ENCODE peak calls at places on chromosome X, in seven cellular contexts. One of them, this sample, is unnamed.

GRCh38 chrX:39821011-39821708 is 276.6 kb downstream of the BCOR start:
- DNase-seq in ACHN: no peak
- DNase-seq in germinal center: no peak
- DNase-seq in H9: peak; percentile 77
- DNase-seq in stimulated activated CD4-positive, alpha-beta T cell treated with anti-CD3 and anti-CD28 coated beads, Interleukin-2, amount 100 ng/mL, for 48 hours: no peak
- DNase-seq in nephron progenitor cell: peak; percentile 60
- DNase-seq in NCI-H2029: no peak
- DNase-seq in this sample: peak; percentile 33

GRCh38 chrX:39605183-39605582 is 492.6 kb downstream of the BCOR start:
- DNase-seq in germinal center: no peak
- DNase-seq in H9: no peak
- DNase-seq in stimulated activated CD4-positive, alpha-beta T cell treated with anti-CD3 and anti-CD28 coated beads, Interleukin-2, amount 100 ng/mL, for 48 hours: no peak
- DNase-seq in nephron progenitor cell: no peak
- DNase-seq in ACHN: no peak
- DNase-seq in NCI-H2029: no peak
- DNase-seq in this sample: no peak

GRCh38 chrX:121013897-121014455 is 28.4 kb upstream of the CT47A1 start:
- DNase-seq in NCI-H2029: no peak
- DNase-seq in nephron progenitor cell: no peak
- DNase-seq in ACHN: no peak
- DNase-seq in stimulated activated CD4-positive, alpha-beta T cell treated with anti-CD3 and anti-CD28 coated beads, Interleukin-2, amount 100 ng/mL, for 48 hours: no peak
- DNase-seq in H9: no peak
- DNase-seq in germinal center: no peak
- DNase-seq in this sample: no peak

GRCh38 chrX:44962944-44963343 is 90.0 kb downstream of the KDM6A start:
- DNase-seq in nephron progenitor cell: no peak
- DNase-seq in germinal center: no peak
- DNase-seq in stimulated activated CD4-positive, alpha-beta T cell treated with anti-CD3 and anti-CD28 coated beads, Interleukin-2, amount 100 ng/mL, for 48 hours: no peak
- DNase-seq in NCI-H2029: no peak
- DNase-seq in ACHN: no peak
- DNase-seq in H9: no peak
- DNase-seq in this sample: no peak

GRCh38 chrX:153519569-153520285 is 2.3 kb downstream of the ATP2B3 start:
- DNase-seq in H9: no peak
- DNase-seq in NCI-H2029: no peak
- DNase-seq in germinal center: no peak
- DNase-seq in nephron progenitor cell: no peak
- DNase-seq in stimulated activated CD4-positive, alpha-beta T cell treated with anti-CD3 and anti-CD28 coated beads, Interleukin-2, amount 100 ng/mL, for 48 hours: no peak
- DNase-seq in ACHN: peak; percentile 33
- DNase-seq in this sample: peak; percentile 47

GRCh38 chrX:150844016-150844415 is 54.5 kb downstream of the CD99L2 start:
- DNase-seq in germinal center: no peak
- DNase-seq in NCI-H2029: no peak
- DNase-seq in nephron progenitor cell: no peak
- DNase-seq in stimulated activated CD4-positive, alpha-beta T cell treated with anti-CD3 and anti-CD28 coated beads, Interleukin-2, amount 100 ng/mL, for 48 hours: no peak
- DNase-seq in H9: no peak
- DNase-seq in ACHN: no peak
- DNase-seq in this sample: no peak

GRCh38 chrX:49986058-49986457 is 63.7 kb downstream of the CLCN5 start:
- DNase-seq in stimulated activated CD4-positive, alpha-beta T cell treated with anti-CD3 and anti-CD28 coated beads, Interleukin-2, amount 100 ng/mL, for 48 hours: no peak
- DNase-seq in H9: no peak
- DNase-seq in NCI-H2029: no peak
- DNase-seq in ACHN: no peak
- DNase-seq in germinal center: no peak
- DNase-seq in nephron progenitor cell: no peak
- DNase-seq in this sample: no peak

GRCh38 chrX:2342281-2342688 is 158.5 kb downstream of the DHRSX start:
- DNase-seq in stimulated activated CD4-positive, alpha-beta T cell treated with anti-CD3 and anti-CD28 coated beads, Interleukin-2, amount 100 ng/mL, for 48 hours: no peak
- DNase-seq in ACHN: no peak
- DNase-seq in germinal center: no peak
- DNase-seq in nephron progenitor cell: no peak
- DNase-seq in H9: no peak
- DNase-seq in NCI-H2029: no peak
- DNase-seq in this sample: no peak

GRCh38 chrX:36856849-36857248 is 151.3 kb upstream of the FAM47C start:
- DNase-seq in ACHN: no peak
- DNase-seq in nephron progenitor cell: no peak
- DNase-seq in germinal center: no peak
- DNase-seq in H9: no peak
- DNase-seq in stimulated activated CD4-positive, alpha-beta T cell treated with anti-CD3 and anti-CD28 coated beads, Interleukin-2, amount 100 ng/mL, for 48 hours: no peak
- DNase-seq in NCI-H2029: no peak
- DNase-seq in this sample: no peak

GRCh38 chrX:117990438-117990837 is 126.2 kb downstream of the KLHL13 start:
- DNase-seq in H9: no peak
- DNase-seq in NCI-H2029: no peak
- DNase-seq in stimulated activated CD4-positive, alpha-beta T cell treated with anti-CD3 and anti-CD28 coated beads, Interleukin-2, amount 100 ng/mL, for 48 hours: no peak
- DNase-seq in germinal center: no peak
- DNase-seq in nephron progenitor cell: no peak
- DNase-seq in ACHN: peak; percentile 29
- DNase-seq in this sample: no peak

GRCh38 chrX:136437774-136438173 is 50.0 kb upstream of the BRS3 start:
- DNase-seq in stimulated activated CD4-positive, alpha-beta T cell treated with anti-CD3 and anti-CD28 coated beads, Interleukin-2, amount 100 ng/mL, for 48 hours: no peak
- DNase-seq in ACHN: no peak
- DNase-seq in NCI-H2029: no peak
- DNase-seq in germinal center: no peak
- DNase-seq in nephron progenitor cell: no peak
- DNase-seq in H9: no peak
- DNase-seq in this sample: no peak

GRCh38 chrX:11908371-11908770 is 150.3 kb downstream of the MSL3 start:
- DNase-seq in ACHN: peak; percentile 33
- DNase-seq in germinal center: peak; percentile 8
- DNase-seq in nephron progenitor cell: no peak
- DNase-seq in H9: no peak
- DNase-seq in stimulated activated CD4-positive, alpha-beta T cell treated with anti-CD3 and anti-CD28 coated beads, Interleukin-2, amount 100 ng/mL, for 48 hours: no peak
- DNase-seq in NCI-H2029: no peak
- DNase-seq in this sample: peak; percentile 8

GRCh38 chrX:23904096-23904495 is 3.6 kb downstream of the APOO start:
- DNase-seq in germinal center: no peak
- DNase-seq in NCI-H2029: no peak
- DNase-seq in ACHN: no peak
- DNase-seq in stimulated activated CD4-positive, alpha-beta T cell treated with anti-CD3 and anti-CD28 coated beads, Interleukin-2, amount 100 ng/mL, for 48 hours: no peak
- DNase-seq in H9: peak; percentile 39
- DNase-seq in nephron progenitor cell: no peak
- DNase-seq in this sample: no peak

GRCh38 chrX:9859711-9860555 is 73.7 kb downstream of the SHROOM2 start:
- DNase-seq in H9: no peak
- DNase-seq in NCI-H2029: no peak
- DNase-seq in stimulated activated CD4-positive, alpha-beta T cell treated with anti-CD3 and anti-CD28 coated beads, Interleukin-2, amount 100 ng/mL, for 48 hours: no peak
- DNase-seq in nephron progenitor cell: no peak
- DNase-seq in ACHN: no peak
- DNase-seq in germinal center: no peak
- DNase-seq in this sample: no peak

GRCh38 chrX:114712466-114712865 is 128.6 kb downstream of the HTR2C start:
- DNase-seq in stimulated activated CD4-positive, alpha-beta T cell treated with anti-CD3 and anti-CD28 coated beads, Interleukin-2, amount 100 ng/mL, for 48 hours: no peak
- DNase-seq in germinal center: no peak
- DNase-seq in H9: no peak
- DNase-seq in NCI-H2029: no peak
- DNase-seq in nephron progenitor cell: no peak
- DNase-seq in ACHN: no peak
- DNase-seq in this sample: no peak

GRCh38 chrX:129239371-129239770 is 283.9 kb downstream of the SMARCA1 start:
- DNase-seq in NCI-H2029: no peak
- DNase-seq in stimulated activated CD4-positive, alpha-beta T cell treated with anti-CD3 and anti-CD28 coated beads, Interleukin-2, amount 100 ng/mL, for 48 hours: no peak
- DNase-seq in ACHN: no peak
- DNase-seq in nephron progenitor cell: no peak
- DNase-seq in germinal center: no peak
- DNase-seq in H9: no peak
- DNase-seq in this sample: peak; percentile 9

GRCh38 chrX:30196322-30196721 is 19.0 kb upstream of the MAGEB2 start:
- DNase-seq in germinal center: peak; percentile 1
- DNase-seq in stimulated activated CD4-positive, alpha-beta T cell treated with anti-CD3 and anti-CD28 coated beads, Interleukin-2, amount 100 ng/mL, for 48 hours: no peak
- DNase-seq in H9: no peak
- DNase-seq in NCI-H2029: no peak
- DNase-seq in ACHN: peak; percentile 5
- DNase-seq in nephron progenitor cell: no peak
- DNase-seq in this sample: peak; percentile 11

GRCh38 chrX:115494133-115494532 is 66.8 kb upstream of the PLS3 start:
- DNase-seq in H9: no peak
- DNase-seq in stimulated activated CD4-positive, alpha-beta T cell treated with anti-CD3 and anti-CD28 coated beads, Interleukin-2, amount 100 ng/mL, for 48 hours: no peak
- DNase-seq in ACHN: no peak
- DNase-seq in nephron progenitor cell: no peak
- DNase-seq in germinal center: no peak
- DNase-seq in NCI-H2029: peak; percentile 57
- DNase-seq in this sample: no peak

GRCh38 chrX:1389181-1389992 is 2.5 kb downstream of the SLC25A6 start:
- DNase-seq in stimulated activated CD4-positive, alpha-beta T cell treated with anti-CD3 and anti-CD28 coated beads, Interleukin-2, amount 100 ng/mL, for 48 hours: no peak
- DNase-seq in germinal center: no peak
- DNase-seq in nephron progenitor cell: no peak
- DNase-seq in ACHN: no peak
- DNase-seq in H9: no peak
- DNase-seq in NCI-H2029: no peak
- DNase-seq in this sample: no peak

GRCh38 chrX:80808160-80808735 is 1.4 kb downstream of the BRWD3 start:
- DNase-seq in ACHN: peak; percentile 70
- DNase-seq in stimulated activated CD4-positive, alpha-beta T cell treated with anti-CD3 and anti-CD28 coated beads, Interleukin-2, amount 100 ng/mL, for 48 hours: peak; percentile 64
- DNase-seq in nephron progenitor cell: peak; percentile 52
- DNase-seq in NCI-H2029: peak; percentile 63
- DNase-seq in germinal center: peak; percentile 84
- DNase-seq in H9: peak; percentile 54
- DNase-seq in this sample: peak; percentile 81

GRCh38 chrX:135512508-135513139 is 7.8 kb upstream of the INTS6L start:
- DNase-seq in ACHN: no peak
- DNase-seq in NCI-H2029: no peak
- DNase-seq in germinal center: no peak
- DNase-seq in nephron progenitor cell: no peak
- DNase-seq in H9: no peak
- DNase-seq in stimulated activated CD4-positive, alpha-beta T cell treated with anti-CD3 and anti-CD28 coated beads, Interleukin-2, amount 100 ng/mL, for 48 hours: no peak
- DNase-seq in this sample: no peak

GRCh38 chrX:69565247-69565815 is 50.6 kb upstream of the EDA start:
- DNase-seq in ACHN: no peak
- DNase-seq in stimulated activated CD4-positive, alpha-beta T cell treated with anti-CD3 and anti-CD28 coated beads, Interleukin-2, amount 100 ng/mL, for 48 hours: no peak
- DNase-seq in germinal center: no peak
- DNase-seq in NCI-H2029: no peak
- DNase-seq in nephron progenitor cell: no peak
- DNase-seq in H9: no peak
- DNase-seq in this sample: no peak

GRCh38 chrX:110277609-110278008 is 40.3 kb downstream of the AMMECR1 start:
- DNase-seq in nephron progenitor cell: no peak
- DNase-seq in germinal center: no peak
- DNase-seq in stimulated activated CD4-positive, alpha-beta T cell treated with anti-CD3 and anti-CD28 coated beads, Interleukin-2, amount 100 ng/mL, for 48 hours: no peak
- DNase-seq in ACHN: no peak
- DNase-seq in NCI-H2029: no peak
- DNase-seq in H9: no peak
- DNase-seq in this sample: no peak

GRCh38 chrX:9148626-9149385 is 114.9 kb upstream of the FAM9B start:
- DNase-seq in germinal center: no peak
- DNase-seq in NCI-H2029: no peak
- DNase-seq in stimulated activated CD4-positive, alpha-beta T cell treated with anti-CD3 and anti-CD28 coated beads, Interleukin-2, amount 100 ng/mL, for 48 hours: no peak
- DNase-seq in nephron progenitor cell: no peak
- DNase-seq in H9: peak; percentile 69
- DNase-seq in ACHN: peak; percentile 74
- DNase-seq in this sample: peak; percentile 42

GRCh38 chrX:129984196-129984962 is 1.9 kb downstream of the BCORL1 start:
- DNase-seq in nephron progenitor cell: peak; percentile 68
- DNase-seq in stimulated activated CD4-positive, alpha-beta T cell treated with anti-CD3 and anti-CD28 coated beads, Interleukin-2, amount 100 ng/mL, for 48 hours: no peak
- DNase-seq in germinal center: peak; percentile 41
- DNase-seq in H9: peak; percentile 34
- DNase-seq in NCI-H2029: no peak
- DNase-seq in ACHN: peak; percentile 28
- DNase-seq in this sample: peak; percentile 23

GRCh38 chrX:3638280-3638873 is 75.1 kb downstream of the PRKX start:
- DNase-seq in ACHN: peak; percentile 29
- DNase-seq in NCI-H2029: no peak
- DNase-seq in nephron progenitor cell: peak; percentile 74
- DNase-seq in H9: no peak
- DNase-seq in stimulated activated CD4-positive, alpha-beta T cell treated with anti-CD3 and anti-CD28 coated beads, Interleukin-2, amount 100 ng/mL, for 48 hours: peak; percentile 44
- DNase-seq in germinal center: peak; percentile 27
- DNase-seq in this sample: peak; percentile 37

GRCh38 chrX:8748855-8749254 is 16.9 kb upstream of the ANOS1 start:
- DNase-seq in stimulated activated CD4-positive, alpha-beta T cell treated with anti-CD3 and anti-CD28 coated beads, Interleukin-2, amount 100 ng/mL, for 48 hours: no peak
- DNase-seq in ACHN: peak; percentile 39
- DNase-seq in germinal center: peak; percentile 6
- DNase-seq in NCI-H2029: no peak
- DNase-seq in nephron progenitor cell: peak; percentile 32
- DNase-seq in H9: no peak
- DNase-seq in this sample: peak; percentile 39

GRCh38 chrX:153766098-153766817 is 2.2 kb downstream of the PLXNB3 start:
- DNase-seq in stimulated activated CD4-positive, alpha-beta T cell treated with anti-CD3 and anti-CD28 coated beads, Interleukin-2, amount 100 ng/mL, for 48 hours: no peak
- DNase-seq in H9: peak; percentile 36
- DNase-seq in germinal center: no peak
- DNase-seq in ACHN: no peak
- DNase-seq in NCI-H2029: no peak
- DNase-seq in nephron progenitor cell: no peak
- DNase-seq in this sample: peak; percentile 30

GRCh38 chrX:39767446-39767845 is 330.3 kb downstream of the BCOR start:
- DNase-seq in germinal center: no peak
- DNase-seq in nephron progenitor cell: no peak
- DNase-seq in H9: no peak
- DNase-seq in ACHN: no peak
- DNase-seq in NCI-H2029: no peak
- DNase-seq in stimulated activated CD4-positive, alpha-beta T cell treated with anti-CD3 and anti-CD28 coated beads, Interleukin-2, amount 100 ng/mL, for 48 hours: no peak
- DNase-seq in this sample: no peak

GRCh38 chrX:154979671-154980070 is 42.9 kb downstream of the F8 start:
- DNase-seq in nephron progenitor cell: no peak
- DNase-seq in germinal center: no peak
- DNase-seq in H9: no peak
- DNase-seq in stimulated activated CD4-positive, alpha-beta T cell treated with anti-CD3 and anti-CD28 coated beads, Interleukin-2, amount 100 ng/mL, for 48 hours: no peak
- DNase-seq in NCI-H2029: no peak
- DNase-seq in ACHN: no peak
- DNase-seq in this sample: no peak

GRCh38 chrX:144040793-144041192 is 156.9 kb downstream of the UBE2NL start:
- DNase-seq in nephron progenitor cell: no peak
- DNase-seq in H9: no peak
- DNase-seq in NCI-H2029: no peak
- DNase-seq in stimulated activated CD4-positive, alpha-beta T cell treated with anti-CD3 and anti-CD28 coated beads, Interleukin-2, amount 100 ng/mL, for 48 hours: no peak
- DNase-seq in germinal center: no peak
- DNase-seq in ACHN: no peak
- DNase-seq in this sample: no peak

GRCh38 chrX:30283456-30284200 is 25.6 kb downstream of the NR0B1 start:
- DNase-seq in NCI-H2029: no peak
- DNase-seq in germinal center: no peak
- DNase-seq in ACHN: peak; percentile 81
- DNase-seq in stimulated activated CD4-positive, alpha-beta T cell treated with anti-CD3 and anti-CD28 coated beads, Interleukin-2, amount 100 ng/mL, for 48 hours: no peak
- DNase-seq in nephron progenitor cell: no peak
- DNase-seq in H9: no peak
- DNase-seq in this sample: peak; percentile 76

GRCh38 chrX:7218321-7219152 is 70.6 kb upstream of the PUDP start:
- DNase-seq in NCI-H2029: no peak
- DNase-seq in nephron progenitor cell: no peak
- DNase-seq in ACHN: no peak
- DNase-seq in H9: no peak
- DNase-seq in germinal center: no peak
- DNase-seq in stimulated activated CD4-positive, alpha-beta T cell treated with anti-CD3 and anti-CD28 coated beads, Interleukin-2, amount 100 ng/mL, for 48 hours: no peak
- DNase-seq in this sample: no peak

GRCh38 chrX:19931146-19931545 is 43.7 kb upstream of the SH3KBP1 start:
- DNase-seq in ACHN: no peak
- DNase-seq in H9: no peak
- DNase-seq in germinal center: no peak
- DNase-seq in NCI-H2029: no peak
- DNase-seq in stimulated activated CD4-positive, alpha-beta T cell treated with anti-CD3 and anti-CD28 coated beads, Interleukin-2, amount 100 ng/mL, for 48 hours: no peak
- DNase-seq in nephron progenitor cell: no peak
- DNase-seq in this sample: no peak

GRCh38 chrX:132193872-132194574 is 25.2 kb downstream of the RAP2C start:
- DNase-seq in nephron progenitor cell: no peak
- DNase-seq in NCI-H2029: no peak
- DNase-seq in stimulated activated CD4-positive, alpha-beta T cell treated with anti-CD3 and anti-CD28 coated beads, Interleukin-2, amount 100 ng/mL, for 48 hours: no peak
- DNase-seq in ACHN: no peak
- DNase-seq in germinal center: no peak
- DNase-seq in H9: no peak
- DNase-seq in this sample: no peak

GRCh38 chrX:139020793-139021192 is 309.3 kb upstream of the FGF13 start:
- DNase-seq in ACHN: no peak
- DNase-seq in nephron progenitor cell: no peak
- DNase-seq in germinal center: no peak
- DNase-seq in stimulated activated CD4-positive, alpha-beta T cell treated with anti-CD3 and anti-CD28 coated beads, Interleukin-2, amount 100 ng/mL, for 48 hours: no peak
- DNase-seq in H9: no peak
- DNase-seq in NCI-H2029: no peak
- DNase-seq in this sample: no peak

This sample was measured in A549.